ENCODE peak calls at places on chromosome 5, in five cellular contexts. J, G, I, Y and X are unnamed samples.
A peak's percentile ranks its signal among the peaks of the same experiment; 100 is the strongest.

GRCh38 chr5:36759117-36759516 is 117.5 kb upstream of the NIPBL start:
- DNase-seq in I (no peak), J (no peak), G (no peak), Y (no peak), X (no peak)

GRCh38 chr5:6166698-6167394 is 211.5 kb downstream of the MED10 start:
- DNase-seq in Y (no peak), I (no peak), J (no peak), G (no peak), X (no peak)

GRCh38 chr5:59800375-59800893 is 93.1 kb downstream of the PDE4D start:
- DNase-seq in G (no peak), Y (no peak), I (no peak), J (no peak), X (peak; percentile 25)

GRCh38 chr5:87411586-87412416 is 929 bp downstream of the CCNH start:
- DNase-seq in J (peak; percentile 72), Y (peak; percentile 24), I (no peak), G (peak; percentile 61), X (no peak)

GRCh38 chr5:85628153-85628552 is 989.6 kb upstream of the COX7C start:
- DNase-seq in G (no peak), Y (no peak), J (no peak), I (no peak), X (no peak)

GRCh38 chr5:121913397-121913796 is 48.4 kb upstream of the SRFBP1 start:
- DNase-seq in Y (no peak), J (no peak), G (no peak), I (no peak), X (no peak)

GRCh38 chr5:132428147-132428482 is 58.6 kb downstream of the SLC22A5 start:
- DNase-seq in G (no peak), I (no peak), J (no peak), Y (no peak), X (no peak)

GRCh38 chr5:134523543-134524136 is 1.8 kb upstream of the JADE2 start:
- DNase-seq in G (peak; percentile 24), J (no peak), I (no peak), Y (no peak), X (no peak)

GRCh38 chr5:135718151-135718550 is 116.3 kb upstream of the SLC25A48 start:
- DNase-seq in G (peak; percentile 80), J (no peak), Y (no peak), I (no peak), X (no peak)

GRCh38 chr5:41637424-41637823 is 127.0 kb upstream of the PLCXD3 start:
- DNase-seq in Y (no peak), G (no peak), J (no peak), I (no peak), X (no peak)

GRCh38 chr5:33755216-33755615 is 136.6 kb downstream of the ADAMTS12 start:
- DNase-seq in I (no peak), Y (no peak), G (no peak), J (no peak), X (no peak)

GRCh38 chr5:97118623-97119022 is 23.8 kb downstream of the LIX1 start:
- DNase-seq in I (no peak), J (no peak), Y (no peak), G (no peak), X (no peak)

GRCh38 chr5:136769900-136770684 is 404.7 kb upstream of the TRPC7 start:
- DNase-seq in Y (peak; percentile 36), J (peak; percentile 40), G (peak; percentile 83), I (no peak), X (peak; percentile 68)

GRCh38 chr5:158979749-158980521 is 119.8 kb downstream of the EBF1 start:
- DNase-seq in J (no peak), Y (peak; percentile 50), I (no peak), G (peak; percentile 79), X (no peak)

GRCh38 chr5:472656-473343 is 29.8 kb downstream of the EXOC3 start:
- DNase-seq in Y (peak; percentile 76), I (peak; percentile 38), J (peak; percentile 82), G (peak; percentile 94), X (peak; percentile 39)

GRCh38 chr5:137360607-137361006 is 138.5 kb downstream of the SPOCK1 start:
- DNase-seq in Y (no peak), G (peak; percentile 64), J (no peak), I (no peak), X (no peak)

GRCh38 chr5:126808619-126809018 is 31.7 kb downstream of the LMNB1 start:
- DNase-seq in Y (no peak), J (peak; percentile 25), I (no peak), G (peak; percentile 58), X (no peak)

GRCh38 chr5:66830636-66831035 is 234.4 kb downstream of the MAST4 start:
- DNase-seq in Y (no peak), I (no peak), G (peak; percentile 37), J (no peak), X (no peak)

GRCh38 chr5:157828031-157828948 is 30.7 kb downstream of the CLINT1 start:
- DNase-seq in I (no peak), G (no peak), J (no peak), Y (no peak), X (no peak)

GRCh38 chr5:4868140-4868735 is 271.9 kb upstream of the ADAMTS16 start:
- DNase-seq in Y (no peak), J (peak; percentile 49), G (peak; percentile 65), I (no peak), X (peak; percentile 25)

GRCh38 chr5:57780306-57780958 is 297.8 kb upstream of the ACTBL2 start:
- DNase-seq in I (no peak), G (no peak), Y (no peak), J (no peak), X (no peak)

GRCh38 chr5:14246350-14247053 is 103.4 kb downstream of the TRIO start:
- DNase-seq in Y (no peak), J (no peak), G (no peak), I (no peak), X (no peak)
- H3K4me1 ChIP-seq in Y (no peaks in the 10 kb centered on the region), J (peaks cover 1% of the 10 kb centered on the region), G (peaks cover 54% of the 10 kb centered on the region), I (peaks cover 76% of the 10 kb centered on the region), X (peaks cover 8% of the 10 kb centered on the region)

DNA sequence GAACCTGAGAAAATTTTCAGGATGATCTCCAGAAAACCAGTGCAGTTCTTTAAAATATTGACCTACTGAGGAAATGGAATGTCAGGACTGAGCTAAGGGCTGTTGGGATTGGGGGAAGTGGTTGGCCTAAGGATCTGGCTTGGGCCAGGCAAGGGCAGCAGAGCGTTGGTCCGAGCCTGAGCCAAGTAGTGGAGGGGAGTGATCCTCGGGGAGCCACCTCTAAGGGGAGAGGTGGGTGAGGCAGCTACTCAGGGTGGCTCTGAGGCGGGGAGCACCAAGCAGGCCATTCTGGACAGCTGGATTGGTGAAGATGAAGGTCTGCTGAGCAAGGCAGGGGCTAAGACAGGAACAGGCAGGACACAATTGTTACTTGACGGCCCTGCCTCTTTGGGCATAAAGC is 11.5 kb downstream of the CAMK4 start:
- DNase-seq in G (no peak), J (no peak), Y (no peak), I (no peak), X (no peak)
- H3K4me1 ChIP-seq in G (peaks cover 4% of the 10 kb centered on the region), J (no peaks in the 10 kb centered on the region), Y (no peaks in the 10 kb centered on the region), I (no peaks in the 10 kb centered on the region), X (no peaks in the 10 kb centered on the region)

GRCh38 chr5:82335807-82336206 is 57.7 kb upstream of the RPS23 start:
- DNase-seq in Y (no peak), I (peak; percentile 41), J (no peak), G (peak; percentile 66), X (no peak)
- H3K4me1 ChIP-seq in Y (no peaks in the 10 kb centered on the region), I (peaks cover 85% of the 10 kb centered on the region), J (no peaks in the 10 kb centered on the region), G (peaks cover 61% of the 10 kb centered on the region), X (no peaks in the 10 kb centered on the region)

DNA sequence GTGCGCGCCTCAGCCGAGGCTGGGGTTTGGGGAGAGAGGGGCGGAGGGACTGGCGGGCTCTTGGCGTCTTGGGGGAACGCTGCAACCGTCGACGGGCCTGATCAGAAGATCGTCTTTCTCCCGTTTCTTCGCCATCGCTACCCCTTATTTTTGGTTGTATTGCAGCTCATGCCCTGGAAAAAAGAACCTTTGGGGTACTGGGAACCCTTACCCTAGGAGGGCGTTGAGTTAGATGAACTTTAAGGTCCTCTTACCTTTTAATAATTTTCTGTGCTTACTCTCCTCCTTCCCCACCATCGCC is 719 bp downstream of the PAIP2 start:
- DNase-seq in J (no peak), I (no peak), G (no peak), Y (no peak), X (no peak)
- H3K4me1 ChIP-seq in J (peaks cover 2% of the 10 kb centered on the region), I (peaks cover 32% of the 10 kb centered on the region), G (peaks cover 16% of the 10 kb centered on the region), Y (peaks cover 6% of the 10 kb centered on the region), X (no peaks in the 10 kb centered on the region)

GRCh38 chr5:150589791-150590601 is 50.5 kb upstream of the SYNPO start:
- DNase-seq in Y (peak; percentile 85), J (peak; percentile 73), I (no peak), G (peak; percentile 57), X (no peak)

GRCh38 chr5:150587830-150588494 is 52.5 kb upstream of the SYNPO start:
- DNase-seq in I (no peak), J (no peak), G (peak; percentile 39), Y (peak; percentile 15), X (no peak)

GRCh38 chr5:150590979-150591411 is 49.5 kb upstream of the SYNPO start:
- DNase-seq in G (no peak), J (no peak), Y (peak; percentile 49), I (no peak), X (peak; percentile 16)

GRCh38 chr5:150587016-150587415 is 53.4 kb upstream of the SYNPO start:
- DNase-seq in J (no peak), G (no peak), Y (no peak), I (no peak), X (no peak)

GRCh38 chr5:150588495-150588890 is 52.0 kb upstream of the SYNPO start:
- DNase-seq in J (peak; percentile 77), I (no peak), Y (no peak), G (no peak), X (no peak)
- H3K4me1 ChIP-seq in J (peaks cover 18% of the 10 kb centered on the region), I (peaks cover 77% of the 10 kb centered on the region), Y (peaks cover 12% of the 10 kb centered on the region), G (peaks cover 8% of the 10 kb centered on the region), X (peaks cover 8% of the 10 kb centered on the region)

GRCh38 chr5:10591159-10591558 is 27.3 kb downstream of the ANKRD33B start:
- DNase-seq in G (no peak), Y (no peak), I (no peak), J (no peak), X (no peak)
- H3K4me1 ChIP-seq in G (peaks cover 17% of the 10 kb centered on the region), Y (peaks cover 9% of the 10 kb centered on the region), I (peaks cover 31% of the 10 kb centered on the region), J (no peaks in the 10 kb centered on the region), X (peaks cover 4% of the 10 kb centered on the region)

GRCh38 chr5:78514427-78515345 is 133.9 kb downstream of the LHFPL2 start:
- DNase-seq in Y (no peak), I (no peak), J (peak; percentile 55), G (peak; percentile 63), X (no peak)

GRCh38 chr5:78511116-78511906 is 137.3 kb downstream of the LHFPL2 start:
- DNase-seq in I (no peak), J (no peak), Y (no peak), G (no peak), X (no peak)

GRCh38 chr5:78509145-78509865 is 139.3 kb downstream of the LHFPL2 start:
- DNase-seq in Y (no peak), I (no peak), J (no peak), G (no peak), X (no peak)

GRCh38 chr5:78509884-78510769 is 138.4 kb downstream of the LHFPL2 start:
- DNase-seq in I (peak; percentile 12), J (peak; percentile 78), G (peak; percentile 61), Y (peak; percentile 44), X (no peak)

DNA sequence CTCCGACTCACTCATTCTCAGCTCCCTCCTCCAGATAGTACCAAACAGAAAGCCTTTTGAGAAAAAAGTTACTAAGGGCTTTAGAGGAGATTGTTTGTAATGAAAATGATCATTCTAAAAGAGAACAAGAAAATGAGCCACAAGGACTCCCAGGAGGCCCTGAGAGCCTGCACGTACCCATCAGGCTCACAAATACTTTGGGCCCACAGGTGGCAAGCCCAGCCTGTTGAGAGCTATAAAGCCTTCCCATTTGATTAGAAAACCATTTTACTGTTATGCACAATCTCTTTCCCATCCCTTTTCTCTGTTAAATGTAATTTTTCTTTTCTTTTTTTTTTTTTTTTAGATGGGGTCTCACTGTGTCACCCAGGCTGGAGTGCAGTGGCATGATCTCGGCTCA is 136.1 kb downstream of the LHFPL2 start:
- DNase-seq in Y (no peak), G (no peak), I (no peak), J (no peak), X (no peak)
- H3K4me1 ChIP-seq in Y (peaks cover 4% of the 10 kb centered on the region), G (peaks cover 39% of the 10 kb centered on the region), I (peaks cover 33% of the 10 kb centered on the region), J (peaks cover 5% of the 10 kb centered on the region), X (peaks cover 6% of the 10 kb centered on the region)